ENCODE peak calls at places on chromosomes 6 and 20, in seven cellular contexts. J is germinal center; F is neural crest cell; O is NCI-H524; Y is posterior cingulate gyrus; Q is CD8-positive, alpha-beta T cell; I is EL. D is an unnamed sample.

GRCh38 chr20:16530201-16530681 is 43.0 kb downstream of the KIF16B start:
- DNase-seq in J (no peak), F (no peak), O (no peak), Y (no peak), Q (no peak), I (peak; percentile 40), D (no peak)

GRCh38 chr6:84546427-84546914 is 217.9 kb downstream of the TBX18 start:
- DNase-seq in J (no peak), F (no peak), O (no peak), Y (no peak), Q (no peak), I (peak; percentile 28), D (no peak)

GRCh38 chr20:21006611-21007010 is 99.5 kb downstream of the LINC00237 start:
- DNase-seq in J (no peak), F (no peak), O (no peak), Y (no peak), Q (no peak), I (no peak), D (no peak)

GRCh38 chr6:127343753-127344659 is 597 bp upstream of the ECHDC1 start:
- DNase-seq in J (peak; percentile 4), F (no peak), O (no peak), Y (no peak), Q (no peak), I (peak; percentile 40), D (no peak)

GRCh38 chr20:2800590-2801458 is at the start of gene CPXM1:
- DNase-seq in J (peak; percentile 55), F (peak; percentile 71), O (no peak), Y (no peak), Q (no peak), I (no peak), D (no peak)

GRCh38 chr6:38404900-38405556 is 234.7 kb downstream of the BTBD9 start:
- DNase-seq in J (no peak), F (no peak), O (no peak), Y (no peak), Q (no peak), I (no peak), D (no peak)

GRCh38 chr6:90194371-90194841 is 102.2 kb downstream of the BACH2 start:
- DNase-seq in J (no peak), F (no peak), O (no peak), Y (no peak), Q (peak; percentile 31), I (peak; percentile 62), D (no peak)

GRCh38 chr20:13320702-13321101 is 99.6 kb downstream of the ISM1 start:
- DNase-seq in J (no peak), F (no peak), O (no peak), Y (no peak), Q (no peak), I (no peak), D (no peak)

GRCh38 chr6:30341728-30342127 is 3.2 kb upstream of the RPP21 start:
- DNase-seq in J (no peak), F (no peak), O (no peak), Y (no peak), Q (no peak), I (no peak), D (no peak)

GRCh38 chr20:61537239-61537638 is 285.2 kb downstream of the CDH4 start:
- DNase-seq in J (no peak), F (no peak), O (no peak), Y (peak; percentile 30), Q (no peak), I (no peak), D (no peak)

GRCh38 chr6:125945378-125946141 is 11.0 kb upstream of the HINT3 start:
- DNase-seq in J (no peak), F (no peak), O (no peak), Y (no peak), Q (no peak), I (peak; percentile 74), D (no peak)

GRCh38 chr20:32894711-32895355 is 36.1 kb downstream of the EFCAB8 start:
- DNase-seq in J (no peak), F (no peak), O (no peak), Y (peak; percentile 50), Q (no peak), I (no peak), D (no peak)

GRCh38 chr6:153367006-153367405 is 235.9 kb upstream of the RGS17 start:
- DNase-seq in J (no peak), F (no peak), O (no peak), Y (no peak), Q (no peak), I (no peak), D (no peak)

GRCh38 chr6:72619883-72620696 is 1.8 kb upstream of the KCNQ5 start:
- DNase-seq in J (peak; percentile 72), F (peak; percentile 16), O (peak; percentile 52), Y (peak; percentile 96), Q (peak; percentile 75), I (peak; percentile 47), D (no peak)

GRCh38 chr20:32332614-32333013 is 25.5 kb upstream of the ASXL1 start:
- DNase-seq in J (no peak), F (no peak), O (no peak), Y (no peak), Q (no peak), I (peak; percentile 58), D (no peak)

GRCh38 chr6:105769197-105769596 is 316.9 kb upstream of the PRDM1 start:
- DNase-seq in J (no peak), F (no peak), O (no peak), Y (no peak), Q (no peak), I (peak; percentile 12), D (no peak)

GRCh38 chr6:135642912-135643311 is 145.4 kb upstream of the AHI1 start:
- DNase-seq in J (no peak), F (no peak), O (no peak), Y (no peak), Q (no peak), I (no peak), D (no peak)

GRCh38 chr6:38730136-38730862 is 15.2 kb downstream of the DNAH8 start:
- DNase-seq in J (no peak), F (no peak), O (peak; percentile 64), Y (no peak), Q (no peak), I (no peak), D (no peak)

GRCh38 chr6:97203343-97203742 is 79.7 kb downstream of the MMS22L start:
- DNase-seq in J (no peak), F (no peak), O (peak; percentile 67), Y (no peak), Q (no peak), I (no peak), D (no peak)